ENCODE peak calls at places on chromosomes 6 and 20, in five cellular contexts. One of them, this sample, is unnamed.

GRCh38 chr20:63856111-63856511 is 5.2 kb upstream of the ABHD16B start:
- DNase-seq in AG04449: no peak
- DNase-seq in transverse colon: no peak
- DNase-seq in SK-N-SH: no peak
- DNase-seq in foreskin fibroblast: no peak
- DNase-seq in this sample: no peak

GRCh38 chr6:169428532-169428931 is 174.9 kb upstream of the THBS2 start:
- DNase-seq in transverse colon: no peak
- DNase-seq in AG04449: no peak
- DNase-seq in SK-N-SH: no peak
- DNase-seq in foreskin fibroblast: no peak
- DNase-seq in this sample: no peak

GRCh38 chr20:51129201-51129671 is 106.3 kb upstream of the KCNG1 start:
- DNase-seq in foreskin fibroblast: no peak
- DNase-seq in transverse colon: peak; percentile 72
- DNase-seq in SK-N-SH: peak; percentile 80
- DNase-seq in AG04449: no peak
- DNase-seq in this sample: no peak

GRCh38 chr6:130167655-130168054 is 55.1 kb downstream of the SAMD3 start:
- DNase-seq in SK-N-SH: no peak
- DNase-seq in foreskin fibroblast: peak; percentile 60
- DNase-seq in AG04449: peak; percentile 23
- DNase-seq in transverse colon: no peak
- DNase-seq in this sample: peak; percentile 70

GRCh38 chr20:7151666-7152065 is 384.2 kb downstream of the BMP2 start:
- DNase-seq in foreskin fibroblast: peak; percentile 62
- DNase-seq in transverse colon: no peak
- DNase-seq in AG04449: no peak
- DNase-seq in SK-N-SH: no peak
- DNase-seq in this sample: no peak

GRCh38 chr6:64727075-64727474 is 980.0 kb downstream of the EYS start:
- DNase-seq in AG04449: no peak
- DNase-seq in foreskin fibroblast: no peak
- DNase-seq in SK-N-SH: no peak
- DNase-seq in transverse colon: no peak
- DNase-seq in this sample: no peak

GRCh38 chr6:108562503-108562993 is 1.8 kb downstream of the FOXO3 start:
- DNase-seq in AG04449: no peak
- DNase-seq in SK-N-SH: peak; percentile 69
- DNase-seq in foreskin fibroblast: peak; percentile 90
- DNase-seq in transverse colon: peak; percentile 65
- DNase-seq in this sample: no peak

GRCh38 chr6:18260448-18261106 is 3.8 kb downstream of the DEK start:
- DNase-seq in SK-N-SH: no peak
- DNase-seq in AG04449: no peak
- DNase-seq in foreskin fibroblast: peak; percentile 68
- DNase-seq in transverse colon: no peak
- DNase-seq in this sample: no peak

GRCh38 chr6:38239719-38240451 is 399.8 kb downstream of the BTBD9 start:
- DNase-seq in transverse colon: no peak
- DNase-seq in AG04449: no peak
- DNase-seq in SK-N-SH: no peak
- DNase-seq in foreskin fibroblast: peak; percentile 79
- DNase-seq in this sample: no peak

GRCh38 chr20:34111057-34111711 is 859 bp downstream of the EIF2S2 start:
- DNase-seq in SK-N-SH: peak; percentile 31
- DNase-seq in transverse colon: peak; percentile 18
- DNase-seq in foreskin fibroblast: peak; percentile 74
- DNase-seq in AG04449: no peak
- DNase-seq in this sample: no peak

GRCh38 chr20:11098888-11099287 is 425.1 kb upstream of the JAG1 start:
- DNase-seq in foreskin fibroblast: peak; percentile 13
- DNase-seq in transverse colon: peak; percentile 46
- DNase-seq in AG04449: no peak
- DNase-seq in SK-N-SH: no peak
- DNase-seq in this sample: no peak

GRCh38 chr6:15313367-15313766 is 67.5 kb downstream of the JARID2 start:
- DNase-seq in AG04449: no peak
- DNase-seq in SK-N-SH: no peak
- DNase-seq in transverse colon: no peak
- DNase-seq in foreskin fibroblast: no peak
- DNase-seq in this sample: no peak

GRCh38 chr6:157449610-157450009 is 68.6 kb downstream of the ZDHHC14 start:
- DNase-seq in AG04449: no peak
- DNase-seq in foreskin fibroblast: no peak
- DNase-seq in SK-N-SH: no peak
- DNase-seq in transverse colon: no peak
- DNase-seq in this sample: no peak

GRCh38 chr6:119845161-119845560 is 495.6 kb upstream of the MAN1A1 start:
- DNase-seq in AG04449: no peak
- DNase-seq in SK-N-SH: no peak
- DNase-seq in transverse colon: no peak
- DNase-seq in foreskin fibroblast: no peak
- DNase-seq in this sample: no peak

GRCh38 chr6:126040826-126041225 is 54.5 kb downstream of the TRMT11 start:
- DNase-seq in foreskin fibroblast: peak; percentile 81
- DNase-seq in SK-N-SH: no peak
- DNase-seq in AG04449: peak; percentile 37
- DNase-seq in transverse colon: peak; percentile 58
- DNase-seq in this sample: peak; percentile 52

GRCh38 chr6:144012534-144012933 is 4.5 kb upstream of the PLAGL1 start:
- DNase-seq in SK-N-SH: no peak
- DNase-seq in transverse colon: no peak
- DNase-seq in foreskin fibroblast: peak; percentile 70
- DNase-seq in AG04449: no peak
- DNase-seq in this sample: no peak

GRCh38 chr6:160279850-160280249 is 21.2 kb upstream of the SLC22A2 start:
- DNase-seq in foreskin fibroblast: peak; percentile 55
- DNase-seq in AG04449: no peak
- DNase-seq in transverse colon: no peak
- DNase-seq in SK-N-SH: no peak
- DNase-seq in this sample: no peak

GRCh38 chr20:50561379-50562078 is 51.3 kb downstream of the PTPN1 start:
- DNase-seq in transverse colon: no peak
- DNase-seq in AG04449: peak; percentile 87
- DNase-seq in foreskin fibroblast: peak; percentile 94
- DNase-seq in SK-N-SH: no peak
- DNase-seq in this sample: peak; percentile 90

GRCh38 chr6:73011945-73012344 is 213.4 kb downstream of the KHDC1L start:
- DNase-seq in AG04449: no peak
- DNase-seq in transverse colon: no peak
- DNase-seq in foreskin fibroblast: no peak
- DNase-seq in SK-N-SH: no peak
- DNase-seq in this sample: no peak

GRCh38 chr20:37755665-37756064 is 61.8 kb downstream of the CTNNBL1 start:
- DNase-seq in AG04449: no peak
- DNase-seq in foreskin fibroblast: peak; percentile 61
- DNase-seq in transverse colon: no peak
- DNase-seq in SK-N-SH: peak; percentile 30
- DNase-seq in this sample: no peak

GRCh38 chr6:138162104-138162946 is 586 bp downstream of the ARFGEF3 start:
- DNase-seq in SK-N-SH: peak; percentile 15
- DNase-seq in transverse colon: peak; percentile 18
- DNase-seq in AG04449: no peak
- DNase-seq in foreskin fibroblast: peak; percentile 57
- DNase-seq in this sample: no peak

GRCh38 chr20:64032706-64033624 is 3.0 kb upstream of the C20orf204 start:
- DNase-seq in SK-N-SH: peak; percentile 24
- DNase-seq in transverse colon: no peak
- DNase-seq in AG04449: no peak
- DNase-seq in foreskin fibroblast: no peak
- DNase-seq in this sample: no peak

GRCh38 chr6:124963416-124964083 is 1.3 kb downstream of the RNF217 start:
- DNase-seq in SK-N-SH: no peak
- DNase-seq in foreskin fibroblast: peak; percentile 65
- DNase-seq in transverse colon: no peak
- DNase-seq in AG04449: no peak
- DNase-seq in this sample: no peak

GRCh38 chr6:167492096-167492449 is 167.2 kb downstream of the TTLL2 start:
- DNase-seq in AG04449: no peak
- DNase-seq in foreskin fibroblast: no peak
- DNase-seq in transverse colon: no peak
- DNase-seq in SK-N-SH: no peak
- DNase-seq in this sample: no peak

GRCh38 chr20:1449370-1449769 is 17.3 kb downstream of the NSFL1C start:
- DNase-seq in foreskin fibroblast: no peak
- DNase-seq in AG04449: no peak
- DNase-seq in SK-N-SH: no peak
- DNase-seq in transverse colon: no peak
- DNase-seq in this sample: no peak

GRCh38 chr20:1456300-1456699 is 10.3 kb downstream of the NSFL1C start:
- DNase-seq in transverse colon: no peak
- DNase-seq in AG04449: no peak
- DNase-seq in SK-N-SH: no peak
- DNase-seq in foreskin fibroblast: no peak
- DNase-seq in this sample: no peak

GRCh38 chr20:1448081-1448627 is 18.5 kb downstream of the NSFL1C start:
- DNase-seq in SK-N-SH: no peak
- DNase-seq in foreskin fibroblast: no peak
- DNase-seq in transverse colon: no peak
- DNase-seq in AG04449: no peak
- DNase-seq in this sample: no peak

GRCh38 chr20:1446536-1446935 is 20.1 kb downstream of the NSFL1C start:
- DNase-seq in SK-N-SH: no peak
- DNase-seq in foreskin fibroblast: no peak
- DNase-seq in transverse colon: no peak
- DNase-seq in AG04449: no peak
- DNase-seq in this sample: no peak

DNA sequence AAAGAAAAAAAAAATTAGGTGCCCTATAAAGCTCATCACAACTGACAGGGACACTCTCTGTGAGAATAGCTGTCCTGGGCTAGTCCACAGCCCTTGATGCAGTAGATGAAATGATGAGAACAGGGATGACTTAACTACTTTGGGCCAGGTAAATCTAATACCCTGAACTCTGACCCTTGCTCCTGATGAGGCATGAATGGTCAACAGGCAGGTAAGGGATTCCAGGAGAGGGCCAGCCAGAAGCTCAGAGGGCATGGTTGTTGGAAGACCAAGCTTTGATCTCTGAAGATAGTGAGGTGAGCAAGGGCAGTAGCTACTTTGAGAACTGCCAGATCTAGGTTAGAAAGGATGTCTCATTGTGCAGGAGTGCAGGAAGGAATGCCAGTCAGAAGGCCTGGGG is 15.6 kb downstream of the NSFL1C start:
- DNase-seq in foreskin fibroblast: no peak
- DNase-seq in SK-N-SH: no peak
- DNase-seq in transverse colon: no peak
- DNase-seq in AG04449: no peak
- DNase-seq in this sample: no peak
- H3K4me3 ChIP-seq in foreskin fibroblast: no peak overlapping the region
- H3K4me3 ChIP-seq in SK-N-SH: peak overlapping the region; percentile 25
- H3K4me3 ChIP-seq in transverse colon: no peak overlapping the region
- H3K4me3 ChIP-seq in AG04449: no peak overlapping the region
- H3K4me3 ChIP-seq in this sample: no peak overlapping the region

GRCh38 chr20:5181955-5182354 is 55.1 kb downstream of the CDS2 start:
- DNase-seq in foreskin fibroblast: peak; percentile 64
- DNase-seq in SK-N-SH: no peak
- DNase-seq in transverse colon: no peak
- DNase-seq in AG04449: no peak
- DNase-seq in this sample: peak; percentile 20
- H3K4me3 ChIP-seq in foreskin fibroblast: no peak overlapping the region
- H3K4me3 ChIP-seq in SK-N-SH: no peak overlapping the region
- H3K4me3 ChIP-seq in transverse colon: no peak overlapping the region
- H3K4me3 ChIP-seq in AG04449: no peak overlapping the region
- H3K4me3 ChIP-seq in this sample: no peak overlapping the region

DNA sequence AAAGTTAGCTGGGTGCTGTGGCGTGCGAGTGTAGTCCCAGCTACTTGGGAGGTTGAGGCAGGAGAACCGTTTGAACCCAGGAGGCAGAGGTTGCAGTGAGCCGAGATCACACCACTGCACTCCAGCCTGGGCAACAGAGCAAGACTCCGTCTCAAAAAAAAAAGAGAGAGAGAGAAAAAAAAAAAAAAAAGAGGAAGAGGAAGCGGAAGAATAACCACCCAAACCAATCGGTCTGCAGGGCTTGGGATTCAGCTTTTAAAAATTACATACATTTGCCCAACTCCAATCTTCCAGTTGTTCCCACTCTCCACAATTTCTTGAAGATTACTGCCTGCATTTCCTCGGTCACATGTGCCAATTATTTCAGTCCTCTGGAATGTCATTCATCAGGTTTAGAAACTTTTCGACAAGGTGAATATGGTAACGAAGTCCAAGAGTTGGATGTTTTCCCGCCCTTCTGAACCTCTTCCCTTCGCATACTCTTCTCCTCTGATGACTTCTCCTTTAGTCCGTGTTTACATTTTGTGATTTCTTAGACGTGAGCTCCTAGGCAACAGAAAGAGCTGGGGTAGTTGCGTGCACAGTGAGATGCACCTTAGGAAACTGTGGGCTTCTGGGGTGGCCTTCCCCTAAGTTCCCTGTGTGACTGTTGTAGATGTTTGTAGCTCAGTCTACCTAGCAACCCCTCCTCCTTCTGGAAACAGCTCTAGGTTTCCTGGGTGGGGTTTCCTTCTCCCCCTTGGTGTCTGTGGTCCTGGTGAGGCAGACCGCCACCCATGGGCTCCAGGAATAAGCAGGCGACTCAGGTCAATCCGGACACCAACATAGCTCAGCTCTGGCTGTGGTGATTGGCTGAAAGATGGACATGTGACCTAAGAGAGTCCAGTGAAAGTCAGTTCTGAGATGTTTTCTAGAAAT is 63.0 kb upstream of the NCOA3 start:
- DNase-seq in SK-N-SH: no peak
- DNase-seq in AG04449: no peak
- DNase-seq in foreskin fibroblast: no peak
- DNase-seq in transverse colon: peak; percentile 30
- DNase-seq in this sample: no peak
- H3K4me3 ChIP-seq in SK-N-SH: no peak overlapping the region
- H3K4me3 ChIP-seq in AG04449: no peak overlapping the region
- H3K4me3 ChIP-seq in foreskin fibroblast: no peak overlapping the region
- H3K4me3 ChIP-seq in transverse colon: no peak overlapping the region
- H3K4me3 ChIP-seq in this sample: no peak overlapping the region

DNA sequence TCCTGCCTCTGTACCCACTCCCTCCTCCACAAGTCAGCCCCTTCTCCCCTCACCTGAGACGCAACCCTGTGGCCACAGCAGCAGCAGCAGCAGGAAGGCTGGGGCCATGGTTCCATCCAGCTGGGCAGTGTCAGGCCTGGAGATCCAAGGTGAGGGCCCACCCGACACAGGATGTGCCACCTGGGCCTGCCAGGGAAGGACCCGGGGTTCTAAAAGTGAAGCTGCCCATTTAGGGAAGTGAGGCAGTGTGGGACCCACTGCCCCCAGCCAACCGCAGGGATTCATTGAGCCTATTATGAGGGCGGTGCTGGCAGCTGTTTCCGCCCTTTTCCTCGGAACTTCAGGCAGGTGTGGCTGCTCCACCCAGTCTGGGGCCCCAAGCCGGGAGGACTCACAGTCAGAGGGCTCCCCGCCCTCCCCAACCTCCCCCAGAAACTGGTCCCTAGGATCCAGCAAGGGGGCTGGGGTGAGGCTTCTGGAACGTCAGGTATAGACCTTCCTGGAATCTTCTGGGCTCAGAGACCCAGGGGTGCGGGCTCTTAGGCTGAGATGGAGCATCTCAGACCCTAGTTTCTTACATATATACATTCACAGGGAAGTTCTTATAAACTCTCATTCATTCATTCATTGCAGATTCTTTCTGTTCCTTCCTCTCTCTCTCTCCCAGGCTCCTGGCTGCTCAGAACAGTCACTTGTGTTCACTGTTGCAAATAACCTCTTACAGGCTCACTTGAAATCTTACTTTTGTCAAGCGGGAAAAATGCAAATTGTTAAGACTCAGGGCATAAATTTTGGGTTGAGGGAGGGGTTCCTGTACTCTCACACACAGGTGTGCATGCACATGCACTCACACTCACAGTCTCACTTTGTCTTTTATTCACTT is at the start of gene TREML2:
- DNase-seq in SK-N-SH: no peak
- DNase-seq in transverse colon: peak; percentile 24
- DNase-seq in foreskin fibroblast: no peak
- DNase-seq in AG04449: no peak
- DNase-seq in this sample: no peak
- H3K4me3 ChIP-seq in SK-N-SH: no peak within 1 kb of the TSS
- H3K4me3 ChIP-seq in transverse colon: no peak within 1 kb of the TSS
- H3K4me3 ChIP-seq in foreskin fibroblast: no peak within 1 kb of the TSS
- H3K4me3 ChIP-seq in AG04449: no peak within 1 kb of the TSS
- H3K4me3 ChIP-seq in this sample: no peak within 1 kb of the TSS